ENCODE peak calls at places on chromosomes 11 and 22, in six cellular contexts. One of them, this sample, is unnamed.

GRCh38 chr11:10314199-10315072 is 9.6 kb downstream of the ADM start:
- DNase-seq in midbrain: peak
- DNase-seq in pons: peak
- DNase-seq in stimulated activated CD4-positive, alpha-beta T cell treated with anti-CD3 and anti-CD28 coated beads, Interleukin-2, amount 100 ng/mL, for 4 hours: no peak
- DNase-seq in left cardiac atrium: no peak
- DNase-seq in MV-4-11: peak
- DNase-seq in this sample: no peak

GRCh38 chr22:44869196-44869595 is 116.8 kb downstream of the ARHGAP8 start:
- DNase-seq in MV-4-11: no peak
- DNase-seq in stimulated activated CD4-positive, alpha-beta T cell treated with anti-CD3 and anti-CD28 coated beads, Interleukin-2, amount 100 ng/mL, for 4 hours: no peak
- DNase-seq in pons: no peak
- DNase-seq in left cardiac atrium: no peak
- DNase-seq in midbrain: no peak
- DNase-seq in this sample: no peak

GRCh38 chr11:21572210-21572609 is 620.7 kb upstream of the ANO5 start:
- DNase-seq in midbrain: no peak
- DNase-seq in MV-4-11: no peak
- DNase-seq in left cardiac atrium: no peak
- DNase-seq in pons: no peak
- DNase-seq in stimulated activated CD4-positive, alpha-beta T cell treated with anti-CD3 and anti-CD28 coated beads, Interleukin-2, amount 100 ng/mL, for 4 hours: no peak
- DNase-seq in this sample: no peak

GRCh38 chr11:1553808-1554594 is 18.1 kb downstream of the DUSP8 start:
- DNase-seq in pons: no peak
- DNase-seq in midbrain: no peak
- DNase-seq in stimulated activated CD4-positive, alpha-beta T cell treated with anti-CD3 and anti-CD28 coated beads, Interleukin-2, amount 100 ng/mL, for 4 hours: no peak
- DNase-seq in MV-4-11: no peak
- DNase-seq in left cardiac atrium: no peak
- DNase-seq in this sample: no peak

GRCh38 chr22:39223091-39223710 is 21.6 kb downstream of the PDGFB start:
- DNase-seq in MV-4-11: peak
- DNase-seq in stimulated activated CD4-positive, alpha-beta T cell treated with anti-CD3 and anti-CD28 coated beads, Interleukin-2, amount 100 ng/mL, for 4 hours: no peak
- DNase-seq in pons: no peak
- DNase-seq in left cardiac atrium: peak
- DNase-seq in midbrain: no peak
- DNase-seq in this sample: no peak

GRCh38 chr22:39994566-39995345 is at the start of gene FAM83F:
- DNase-seq in stimulated activated CD4-positive, alpha-beta T cell treated with anti-CD3 and anti-CD28 coated beads, Interleukin-2, amount 100 ng/mL, for 4 hours: peak
- DNase-seq in left cardiac atrium: no peak
- DNase-seq in MV-4-11: no peak
- DNase-seq in midbrain: no peak
- DNase-seq in pons: no peak
- DNase-seq in this sample: peak

GRCh38 chr11:36069576-36070214 is 125.8 kb downstream of the LDLRAD3 start:
- DNase-seq in pons: peak
- DNase-seq in MV-4-11: no peak
- DNase-seq in stimulated activated CD4-positive, alpha-beta T cell treated with anti-CD3 and anti-CD28 coated beads, Interleukin-2, amount 100 ng/mL, for 4 hours: no peak
- DNase-seq in left cardiac atrium: no peak
- DNase-seq in midbrain: peak
- DNase-seq in this sample: no peak

GRCh38 chr22:38901111-38901641 is 29.2 kb upstream of the CBX6 start:
- DNase-seq in MV-4-11: peak
- DNase-seq in left cardiac atrium: no peak
- DNase-seq in pons: no peak
- DNase-seq in midbrain: no peak
- DNase-seq in stimulated activated CD4-positive, alpha-beta T cell treated with anti-CD3 and anti-CD28 coated beads, Interleukin-2, amount 100 ng/mL, for 4 hours: no peak
- DNase-seq in this sample: no peak

GRCh38 chr11:106724293-106724892 is 293.9 kb downstream of the GUCY1A2 start:
- DNase-seq in midbrain: no peak
- DNase-seq in stimulated activated CD4-positive, alpha-beta T cell treated with anti-CD3 and anti-CD28 coated beads, Interleukin-2, amount 100 ng/mL, for 4 hours: no peak
- DNase-seq in left cardiac atrium: no peak
- DNase-seq in MV-4-11: no peak
- DNase-seq in pons: no peak
- DNase-seq in this sample: no peak

GRCh38 chr11:116119158-116119557 is 614.9 kb upstream of the CADM1 start:
- DNase-seq in MV-4-11: no peak
- DNase-seq in pons: no peak
- DNase-seq in midbrain: no peak
- DNase-seq in left cardiac atrium: no peak
- DNase-seq in stimulated activated CD4-positive, alpha-beta T cell treated with anti-CD3 and anti-CD28 coated beads, Interleukin-2, amount 100 ng/mL, for 4 hours: no peak
- DNase-seq in this sample: no peak

GRCh38 chr11:129280027-129280811 is 88.1 kb upstream of the ARHGAP32 start:
- DNase-seq in MV-4-11: no peak
- DNase-seq in midbrain: no peak
- DNase-seq in stimulated activated CD4-positive, alpha-beta T cell treated with anti-CD3 and anti-CD28 coated beads, Interleukin-2, amount 100 ng/mL, for 4 hours: no peak
- DNase-seq in left cardiac atrium: no peak
- DNase-seq in pons: no peak
- DNase-seq in this sample: no peak

GRCh38 chr11:71304491-71304890 is 52.1 kb upstream of the SHANK2 start:
- DNase-seq in pons: no peak
- DNase-seq in left cardiac atrium: no peak
- DNase-seq in stimulated activated CD4-positive, alpha-beta T cell treated with anti-CD3 and anti-CD28 coated beads, Interleukin-2, amount 100 ng/mL, for 4 hours: no peak
- DNase-seq in midbrain: no peak
- DNase-seq in MV-4-11: no peak
- DNase-seq in this sample: peak

GRCh38 chr11:69215784-69216415 is 60.2 kb downstream of the SMIM38 start:
- DNase-seq in midbrain: no peak
- DNase-seq in pons: no peak
- DNase-seq in MV-4-11: no peak
- DNase-seq in left cardiac atrium: no peak
- DNase-seq in stimulated activated CD4-positive, alpha-beta T cell treated with anti-CD3 and anti-CD28 coated beads, Interleukin-2, amount 100 ng/mL, for 4 hours: no peak
- DNase-seq in this sample: peak

GRCh38 chr11:72225411-72225951 is 914 bp downstream of the INPPL1 start:
- DNase-seq in pons: no peak
- DNase-seq in left cardiac atrium: no peak
- DNase-seq in MV-4-11: no peak
- DNase-seq in stimulated activated CD4-positive, alpha-beta T cell treated with anti-CD3 and anti-CD28 coated beads, Interleukin-2, amount 100 ng/mL, for 4 hours: no peak
- DNase-seq in midbrain: no peak
- DNase-seq in this sample: peak

GRCh38 chr11:75100314-75100713 is 3.6 kb upstream of the OR2AT4 start:
- DNase-seq in left cardiac atrium: no peak
- DNase-seq in stimulated activated CD4-positive, alpha-beta T cell treated with anti-CD3 and anti-CD28 coated beads, Interleukin-2, amount 100 ng/mL, for 4 hours: no peak
- DNase-seq in midbrain: no peak
- DNase-seq in pons: no peak
- DNase-seq in MV-4-11: peak
- DNase-seq in this sample: no peak

GRCh38 chr11:118281284-118281683 is 17.2 kb upstream of the MPZL2 start:
- DNase-seq in midbrain: no peak
- DNase-seq in pons: no peak
- DNase-seq in left cardiac atrium: no peak
- DNase-seq in stimulated activated CD4-positive, alpha-beta T cell treated with anti-CD3 and anti-CD28 coated beads, Interleukin-2, amount 100 ng/mL, for 4 hours: no peak
- DNase-seq in MV-4-11: no peak
- DNase-seq in this sample: no peak

GRCh38 chr22:19429950-19430889 is 1.3 kb downstream of the HIRA start:
- DNase-seq in midbrain: no peak
- DNase-seq in pons: no peak
- DNase-seq in stimulated activated CD4-positive, alpha-beta T cell treated with anti-CD3 and anti-CD28 coated beads, Interleukin-2, amount 100 ng/mL, for 4 hours: peak
- DNase-seq in left cardiac atrium: peak
- DNase-seq in MV-4-11: peak
- DNase-seq in this sample: peak

GRCh38 chr11:26626346-26626745 is 54.3 kb upstream of the MUC15 start:
- DNase-seq in midbrain: no peak
- DNase-seq in MV-4-11: no peak
- DNase-seq in left cardiac atrium: no peak
- DNase-seq in stimulated activated CD4-positive, alpha-beta T cell treated with anti-CD3 and anti-CD28 coated beads, Interleukin-2, amount 100 ng/mL, for 4 hours: no peak
- DNase-seq in pons: no peak
- DNase-seq in this sample: no peak

GRCh38 chr22:36411589-36412258 is 24.0 kb upstream of the MYH9 start:
- DNase-seq in midbrain: no peak
- DNase-seq in MV-4-11: no peak
- DNase-seq in stimulated activated CD4-positive, alpha-beta T cell treated with anti-CD3 and anti-CD28 coated beads, Interleukin-2, amount 100 ng/mL, for 4 hours: peak
- DNase-seq in left cardiac atrium: no peak
- DNase-seq in pons: no peak
- DNase-seq in this sample: no peak

GRCh38 chr11:28615542-28615941 is 507.4 kb downstream of the METTL15 start:
- DNase-seq in left cardiac atrium: no peak
- DNase-seq in pons: peak
- DNase-seq in MV-4-11: no peak
- DNase-seq in midbrain: no peak
- DNase-seq in stimulated activated CD4-positive, alpha-beta T cell treated with anti-CD3 and anti-CD28 coated beads, Interleukin-2, amount 100 ng/mL, for 4 hours: no peak
- DNase-seq in this sample: no peak

GRCh38 chr22:30444632-30445437 is 19.3 kb downstream of the MTFP1 start:
- DNase-seq in stimulated activated CD4-positive, alpha-beta T cell treated with anti-CD3 and anti-CD28 coated beads, Interleukin-2, amount 100 ng/mL, for 4 hours: peak
- DNase-seq in left cardiac atrium: peak
- DNase-seq in MV-4-11: peak
- DNase-seq in midbrain: peak
- DNase-seq in pons: peak
- DNase-seq in this sample: peak

GRCh38 chr22:46150615-46151423 is 493 bp downstream of the PPARA start:
- DNase-seq in pons: no peak
- DNase-seq in stimulated activated CD4-positive, alpha-beta T cell treated with anti-CD3 and anti-CD28 coated beads, Interleukin-2, amount 100 ng/mL, for 4 hours: peak
- DNase-seq in left cardiac atrium: peak
- DNase-seq in midbrain: no peak
- DNase-seq in MV-4-11: no peak
- DNase-seq in this sample: no peak

GRCh38 chr11:116046127-116046526 is 541.9 kb upstream of the CADM1 start:
- DNase-seq in left cardiac atrium: no peak
- DNase-seq in midbrain: no peak
- DNase-seq in MV-4-11: no peak
- DNase-seq in pons: no peak
- DNase-seq in stimulated activated CD4-positive, alpha-beta T cell treated with anti-CD3 and anti-CD28 coated beads, Interleukin-2, amount 100 ng/mL, for 4 hours: no peak
- DNase-seq in this sample: no peak

GRCh38 chr22:48353116-48353947 is 1474.3 kb downstream of the BRD1 start:
- DNase-seq in midbrain: no peak
- DNase-seq in left cardiac atrium: no peak
- DNase-seq in pons: no peak
- DNase-seq in stimulated activated CD4-positive, alpha-beta T cell treated with anti-CD3 and anti-CD28 coated beads, Interleukin-2, amount 100 ng/mL, for 4 hours: no peak
- DNase-seq in MV-4-11: no peak
- DNase-seq in this sample: no peak

GRCh38 chr22:43239102-43239875 is 52.4 kb upstream of the TTLL12 start:
- DNase-seq in MV-4-11: no peak
- DNase-seq in pons: no peak
- DNase-seq in midbrain: no peak
- DNase-seq in stimulated activated CD4-positive, alpha-beta T cell treated with anti-CD3 and anti-CD28 coated beads, Interleukin-2, amount 100 ng/mL, for 4 hours: no peak
- DNase-seq in left cardiac atrium: no peak
- DNase-seq in this sample: peak

GRCh38 chr22:22941831-22942510 is 54.4 kb downstream of the IGLL5 start:
- DNase-seq in midbrain: no peak
- DNase-seq in stimulated activated CD4-positive, alpha-beta T cell treated with anti-CD3 and anti-CD28 coated beads, Interleukin-2, amount 100 ng/mL, for 4 hours: no peak
- DNase-seq in left cardiac atrium: no peak
- DNase-seq in pons: no peak
- DNase-seq in MV-4-11: no peak
- DNase-seq in this sample: peak

GRCh38 chr11:68950776-68951175 is 30.0 kb downstream of the MRGPRD start:
- DNase-seq in left cardiac atrium: no peak
- DNase-seq in midbrain: no peak
- DNase-seq in stimulated activated CD4-positive, alpha-beta T cell treated with anti-CD3 and anti-CD28 coated beads, Interleukin-2, amount 100 ng/mL, for 4 hours: no peak
- DNase-seq in MV-4-11: no peak
- DNase-seq in pons: no peak
- DNase-seq in this sample: no peak

GRCh38 chr11:3232956-3233355 is 739 bp upstream of the MRGPRE start:
- DNase-seq in MV-4-11: no peak
- DNase-seq in stimulated activated CD4-positive, alpha-beta T cell treated with anti-CD3 and anti-CD28 coated beads, Interleukin-2, amount 100 ng/mL, for 4 hours: no peak
- DNase-seq in left cardiac atrium: no peak
- DNase-seq in pons: no peak
- DNase-seq in midbrain: no peak
- DNase-seq in this sample: no peak

GRCh38 chr11:45024357-45024756 is 73.7 kb upstream of the TP53I11 start:
- DNase-seq in stimulated activated CD4-positive, alpha-beta T cell treated with anti-CD3 and anti-CD28 coated beads, Interleukin-2, amount 100 ng/mL, for 4 hours: no peak
- DNase-seq in pons: no peak
- DNase-seq in midbrain: no peak
- DNase-seq in MV-4-11: no peak
- DNase-seq in left cardiac atrium: no peak
- DNase-seq in this sample: no peak

GRCh38 chr11:11346249-11346648 is 6.8 kb downstream of the CSNK2A3 start:
- DNase-seq in stimulated activated CD4-positive, alpha-beta T cell treated with anti-CD3 and anti-CD28 coated beads, Interleukin-2, amount 100 ng/mL, for 4 hours: no peak
- DNase-seq in MV-4-11: no peak
- DNase-seq in pons: no peak
- DNase-seq in midbrain: no peak
- DNase-seq in left cardiac atrium: no peak
- DNase-seq in this sample: no peak

GRCh38 chr11:9815486-9816136 is 151.7 kb downstream of the SWAP70 start:
- DNase-seq in midbrain: no peak
- DNase-seq in pons: no peak
- DNase-seq in stimulated activated CD4-positive, alpha-beta T cell treated with anti-CD3 and anti-CD28 coated beads, Interleukin-2, amount 100 ng/mL, for 4 hours: no peak
- DNase-seq in left cardiac atrium: no peak
- DNase-seq in MV-4-11: peak
- DNase-seq in this sample: no peak

GRCh38 chr11:70085815-70086769 is 8.0 kb downstream of the ANO1 start:
- DNase-seq in stimulated activated CD4-positive, alpha-beta T cell treated with anti-CD3 and anti-CD28 coated beads, Interleukin-2, amount 100 ng/mL, for 4 hours: no peak
- DNase-seq in left cardiac atrium: no peak
- DNase-seq in MV-4-11: no peak
- DNase-seq in midbrain: no peak
- DNase-seq in pons: no peak
- DNase-seq in this sample: peak

GRCh38 chr22:49649166-49649565 is 178.5 kb downstream of the BRD1 start:
- DNase-seq in midbrain: no peak
- DNase-seq in pons: no peak
- DNase-seq in left cardiac atrium: no peak
- DNase-seq in stimulated activated CD4-positive, alpha-beta T cell treated with anti-CD3 and anti-CD28 coated beads, Interleukin-2, amount 100 ng/mL, for 4 hours: no peak
- DNase-seq in MV-4-11: no peak
- DNase-seq in this sample: no peak

GRCh38 chr22:17769716-17770082 is 4.6 kb downstream of the BID start:
- DNase-seq in midbrain: no peak
- DNase-seq in stimulated activated CD4-positive, alpha-beta T cell treated with anti-CD3 and anti-CD28 coated beads, Interleukin-2, amount 100 ng/mL, for 4 hours: no peak
- DNase-seq in left cardiac atrium: no peak
- DNase-seq in pons: no peak
- DNase-seq in MV-4-11: no peak
- DNase-seq in this sample: peak

GRCh38 chr22:29078869-29079207 is 6.0 kb downstream of the KREMEN1 start:
- DNase-seq in midbrain: no peak
- DNase-seq in left cardiac atrium: no peak
- DNase-seq in MV-4-11: no peak
- DNase-seq in stimulated activated CD4-positive, alpha-beta T cell treated with anti-CD3 and anti-CD28 coated beads, Interleukin-2, amount 100 ng/mL, for 4 hours: no peak
- DNase-seq in pons: no peak
- DNase-seq in this sample: no peak

GRCh38 chr11:101446238-101446637 is 137.6 kb downstream of the TRPC6 start:
- DNase-seq in left cardiac atrium: no peak
- DNase-seq in pons: no peak
- DNase-seq in midbrain: no peak
- DNase-seq in stimulated activated CD4-positive, alpha-beta T cell treated with anti-CD3 and anti-CD28 coated beads, Interleukin-2, amount 100 ng/mL, for 4 hours: no peak
- DNase-seq in MV-4-11: no peak
- DNase-seq in this sample: no peak

GRCh38 chr22:49294656-49295464 is 532.8 kb downstream of the BRD1 start:
- DNase-seq in pons: no peak
- DNase-seq in MV-4-11: no peak
- DNase-seq in stimulated activated CD4-positive, alpha-beta T cell treated with anti-CD3 and anti-CD28 coated beads, Interleukin-2, amount 100 ng/mL, for 4 hours: no peak
- DNase-seq in left cardiac atrium: no peak
- DNase-seq in midbrain: no peak
- DNase-seq in this sample: peak

This sample was measured in left lobe of liver.